ENCODE peak calls at places on chromosomes 13 and 19, in seven cellular contexts. One of them, this sample, is unnamed. For H3K4me1, the result is how much of the 10 kb centered on the place peaks cover.

GRCh38 chr19:35759697-35760096 is 1.7 kb downstream of the PROSER3 start:
- DNase-seq in A549: no peak
- DNase-seq in testis: no peak
- DNase-seq in heart left ventricle: no peak
- DNase-seq in transverse colon: no peak
- DNase-seq in sigmoid colon: no peak
- DNase-seq in uterus: no peak
- DNase-seq in this sample: no peak

GRCh38 chr13:76016799-76017198 is 380.7 kb downstream of the LMO7 start:
- DNase-seq in A549: peak
- DNase-seq in testis: peak
- DNase-seq in heart left ventricle: no peak
- DNase-seq in transverse colon: peak
- DNase-seq in sigmoid colon: no peak
- DNase-seq in uterus: no peak
- DNase-seq in this sample: no peak

GRCh38 chr13:30832845-30833332 is 73.2 kb upstream of the MEDAG start:
- DNase-seq in A549: peak
- DNase-seq in testis: peak
- DNase-seq in heart left ventricle: no peak
- DNase-seq in transverse colon: peak
- DNase-seq in sigmoid colon: no peak
- DNase-seq in uterus: peak
- DNase-seq in this sample: peak

GRCh38 chr19:8445488-8446001 is 770 bp downstream of the HNRNPM start:
- DNase-seq in A549: no peak
- DNase-seq in testis: peak
- DNase-seq in heart left ventricle: peak
- DNase-seq in transverse colon: peak
- DNase-seq in sigmoid colon: peak
- DNase-seq in uterus: peak
- DNase-seq in this sample: peak

GRCh38 chr13:61664821-61665705 is 249.4 kb upstream of the PCDH20 start:
- DNase-seq in A549: peak
- DNase-seq in testis: no peak
- DNase-seq in heart left ventricle: no peak
- DNase-seq in transverse colon: no peak
- DNase-seq in sigmoid colon: no peak
- DNase-seq in uterus: no peak
- DNase-seq in this sample: no peak

GRCh38 chr13:41568990-41569387 is 111.6 kb downstream of the RGCC start:
- DNase-seq in A549: no peak
- DNase-seq in testis: no peak
- DNase-seq in heart left ventricle: no peak
- DNase-seq in transverse colon: no peak
- DNase-seq in sigmoid colon: no peak
- DNase-seq in uterus: no peak
- DNase-seq in this sample: no peak

GRCh38 chr19:2900296-2901252 is at the start of gene ZNF57:
- DNase-seq in A549: peak
- DNase-seq in testis: peak
- DNase-seq in heart left ventricle: peak
- DNase-seq in transverse colon: peak
- DNase-seq in sigmoid colon: peak
- DNase-seq in uterus: peak
- DNase-seq in this sample: peak

GRCh38 chr13:93265800-93266199 is 39.2 kb downstream of the GPC6 start:
- DNase-seq in A549: no peak
- DNase-seq in testis: no peak
- DNase-seq in heart left ventricle: no peak
- DNase-seq in transverse colon: no peak
- DNase-seq in sigmoid colon: no peak
- DNase-seq in uterus: no peak
- DNase-seq in this sample: no peak

GRCh38 chr13:24222756-24223155 is 62.2 kb downstream of the SPATA13 start:
- DNase-seq in A549: no peak
- DNase-seq in testis: no peak
- DNase-seq in heart left ventricle: no peak
- DNase-seq in transverse colon: no peak
- DNase-seq in sigmoid colon: no peak
- DNase-seq in uterus: no peak
- DNase-seq in this sample: no peak

GRCh38 chr19:32824136-32824835 is 45.3 kb downstream of the SLC7A9 start:
- DNase-seq in A549: no peak
- DNase-seq in testis: no peak
- DNase-seq in heart left ventricle: no peak
- DNase-seq in transverse colon: no peak
- DNase-seq in sigmoid colon: no peak
- DNase-seq in uterus: no peak
- DNase-seq in this sample: no peak

GRCh38 chr13:34156841-34157365 is 339.0 kb downstream of the RFC3 start:
- DNase-seq in A549: peak
- DNase-seq in testis: peak
- DNase-seq in heart left ventricle: peak
- DNase-seq in transverse colon: peak
- DNase-seq in sigmoid colon: peak
- DNase-seq in uterus: peak
- DNase-seq in this sample: peak

GRCh38 chr19:2602391-2603181 is 99.9 kb downstream of the GNG7 start:
- DNase-seq in A549: no peak
- DNase-seq in testis: peak
- DNase-seq in heart left ventricle: peak
- DNase-seq in transverse colon: peak
- DNase-seq in sigmoid colon: peak
- DNase-seq in uterus: peak
- DNase-seq in this sample: peak

GRCh38 chr19:13101590-13102415 is 855 bp downstream of the LYL1 start:
- DNase-seq in A549: no peak
- DNase-seq in testis: no peak
- DNase-seq in heart left ventricle: no peak
- DNase-seq in transverse colon: no peak
- DNase-seq in sigmoid colon: no peak
- DNase-seq in uterus: no peak
- DNase-seq in this sample: peak

GRCh38 chr13:67224148-67224846 is 5.8 kb downstream of the PCDH9 start:
- DNase-seq in A549: peak
- DNase-seq in testis: peak
- DNase-seq in heart left ventricle: peak
- DNase-seq in transverse colon: peak
- DNase-seq in sigmoid colon: peak
- DNase-seq in uterus: peak
- DNase-seq in this sample: peak

GRCh38 chr13:64074989-64075474 is 2659.4 kb upstream of the PCDH20 start:
- DNase-seq in A549: no peak
- DNase-seq in testis: no peak
- DNase-seq in heart left ventricle: no peak
- DNase-seq in transverse colon: no peak
- DNase-seq in sigmoid colon: no peak
- DNase-seq in uterus: no peak
- DNase-seq in this sample: no peak

GRCh38 chr13:109297628-109298027 is 488.8 kb downstream of the IRS2 start:
- DNase-seq in A549: no peak
- DNase-seq in testis: no peak
- DNase-seq in heart left ventricle: no peak
- DNase-seq in transverse colon: no peak
- DNase-seq in sigmoid colon: no peak
- DNase-seq in uterus: no peak
- DNase-seq in this sample: no peak

GRCh38 chr13:112774448-112774792 is 84.6 kb downstream of the ATP11A start:
- DNase-seq in A549: no peak
- DNase-seq in testis: no peak
- DNase-seq in heart left ventricle: no peak
- DNase-seq in transverse colon: no peak
- DNase-seq in sigmoid colon: no peak
- DNase-seq in uterus: no peak
- DNase-seq in this sample: no peak
- H3K4me1 ChIP-seq in A549: under half
- H3K4me1 ChIP-seq in testis: under half
- H3K4me1 ChIP-seq in heart left ventricle: under half
- H3K4me1 ChIP-seq in transverse colon: under half
- H3K4me1 ChIP-seq in sigmoid colon: under half
- H3K4me1 ChIP-seq in uterus: under half
- H3K4me1 ChIP-seq in this sample: under half

DNA sequence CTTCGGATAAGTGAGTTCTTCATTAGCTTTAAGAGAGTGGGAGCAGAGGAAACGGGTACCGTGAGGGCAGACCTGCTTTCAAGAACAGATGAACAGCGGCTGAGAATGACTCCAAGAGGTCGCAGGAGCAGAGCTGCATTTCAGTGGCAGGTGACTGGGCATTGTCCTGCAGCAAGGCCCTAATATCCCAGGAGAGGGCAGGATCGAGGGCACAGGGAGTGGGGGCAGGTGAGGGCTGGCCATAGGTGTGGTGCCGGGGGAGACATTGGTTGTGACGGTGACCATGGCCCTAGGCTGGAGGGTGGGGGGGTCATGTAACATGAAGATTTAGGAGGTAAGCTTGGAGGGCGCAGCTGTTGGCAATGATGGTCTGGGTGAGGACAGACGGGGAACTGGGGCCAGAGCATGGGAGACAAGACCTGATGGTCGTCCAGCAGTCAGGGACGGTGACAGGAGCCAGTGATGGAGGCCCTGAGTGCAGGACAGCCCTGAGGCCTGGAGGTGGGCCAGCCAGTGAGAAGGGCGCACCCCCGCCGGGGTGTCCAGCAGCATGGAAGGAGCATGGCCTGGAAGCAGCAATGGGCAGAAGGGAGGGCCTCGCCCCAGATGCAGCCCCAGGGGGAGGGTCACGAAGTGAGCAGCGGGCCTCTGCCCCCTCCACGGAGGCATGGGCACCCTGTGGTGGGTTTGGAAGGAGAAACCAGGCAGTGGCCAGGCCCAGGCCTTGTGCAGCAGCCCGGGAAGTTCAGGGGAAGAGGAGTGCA is 29.2 kb upstream of the LAMP1 start:
- DNase-seq in A549: no peak
- DNase-seq in testis: no peak
- DNase-seq in heart left ventricle: no peak
- DNase-seq in transverse colon: no peak
- DNase-seq in sigmoid colon: no peak
- DNase-seq in uterus: no peak
- DNase-seq in this sample: no peak
- TF ChIP-seq POLR2A in A549: no peak
- TF ChIP-seq POLR2A in testis: no peak
- TF ChIP-seq POLR2A in heart left ventricle: no peak
- TF ChIP-seq POLR2A in transverse colon: no peak
- TF ChIP-seq POLR2A in sigmoid colon: no peak
- TF ChIP-seq POLR2A in uterus: no peak
- TF ChIP-seq POLR2A in this sample: no peak

GRCh38 chr19:48333467-48334384 is 8.4 kb downstream of the EMP3 start:
- DNase-seq in A549: peak
- DNase-seq in testis: peak
- DNase-seq in heart left ventricle: peak
- DNase-seq in transverse colon: peak
- DNase-seq in sigmoid colon: peak
- DNase-seq in uterus: peak
- DNase-seq in this sample: peak

GRCh38 chr19:48332351-48332661 is 7.0 kb downstream of the EMP3 start:
- DNase-seq in A549: no peak
- DNase-seq in testis: no peak
- DNase-seq in heart left ventricle: no peak
- DNase-seq in transverse colon: no peak
- DNase-seq in sigmoid colon: no peak
- DNase-seq in uterus: no peak
- DNase-seq in this sample: no peak

GRCh38 chr19:48329167-48329891 is 4.0 kb downstream of the EMP3 start:
- DNase-seq in A549: no peak
- DNase-seq in testis: no peak
- DNase-seq in heart left ventricle: no peak
- DNase-seq in transverse colon: peak
- DNase-seq in sigmoid colon: no peak
- DNase-seq in uterus: no peak
- DNase-seq in this sample: no peak

GRCh38 chr19:48332662-48333466 is 7.5 kb downstream of the EMP3 start:
- DNase-seq in A549: peak
- DNase-seq in testis: peak
- DNase-seq in heart left ventricle: peak
- DNase-seq in transverse colon: peak
- DNase-seq in sigmoid colon: peak
- DNase-seq in uterus: peak
- DNase-seq in this sample: peak

DNA sequence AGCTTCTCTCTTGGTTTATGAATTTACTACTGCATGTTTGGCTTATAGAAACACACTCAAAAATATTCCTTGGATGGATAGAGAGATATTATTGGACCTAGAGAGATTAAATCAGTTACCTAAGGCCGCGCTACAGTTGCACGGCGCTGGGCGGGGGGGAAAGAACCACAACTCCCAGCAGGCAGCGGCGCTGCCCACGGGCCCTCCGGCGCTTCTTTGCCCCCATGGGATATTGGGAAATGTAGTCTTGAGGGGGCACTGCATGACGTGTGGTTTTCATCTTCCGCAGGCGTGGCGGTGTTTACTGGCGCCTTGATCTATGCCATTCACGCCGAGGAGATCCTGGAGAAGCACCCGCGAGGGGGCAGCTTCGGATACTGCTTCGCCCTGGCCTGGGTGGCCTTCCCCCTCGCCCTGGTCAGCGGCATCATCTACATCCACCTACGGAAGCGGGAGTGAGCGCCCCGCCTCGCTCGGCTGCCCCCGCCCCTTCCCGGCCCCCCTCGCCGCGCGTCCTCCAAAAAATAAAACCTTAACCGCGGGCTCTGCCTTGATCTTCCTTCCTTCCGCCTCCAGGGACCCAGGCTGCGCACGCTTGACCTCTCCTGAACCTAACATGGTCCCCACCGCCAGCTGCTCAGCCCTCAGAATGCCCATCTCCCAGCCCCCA is 4.8 kb downstream of the EMP3 start:
- DNase-seq in A549: no peak
- DNase-seq in testis: peak
- DNase-seq in heart left ventricle: peak
- DNase-seq in transverse colon: peak
- DNase-seq in sigmoid colon: peak
- DNase-seq in uterus: peak
- DNase-seq in this sample: peak
- H3K4me1 ChIP-seq in A549: under half
- H3K4me1 ChIP-seq in testis: under half
- H3K4me1 ChIP-seq in heart left ventricle: under half
- H3K4me1 ChIP-seq in transverse colon: under half
- H3K4me1 ChIP-seq in sigmoid colon: half or more
- H3K4me1 ChIP-seq in uterus: under half
- H3K4me1 ChIP-seq in this sample: under half

DNA sequence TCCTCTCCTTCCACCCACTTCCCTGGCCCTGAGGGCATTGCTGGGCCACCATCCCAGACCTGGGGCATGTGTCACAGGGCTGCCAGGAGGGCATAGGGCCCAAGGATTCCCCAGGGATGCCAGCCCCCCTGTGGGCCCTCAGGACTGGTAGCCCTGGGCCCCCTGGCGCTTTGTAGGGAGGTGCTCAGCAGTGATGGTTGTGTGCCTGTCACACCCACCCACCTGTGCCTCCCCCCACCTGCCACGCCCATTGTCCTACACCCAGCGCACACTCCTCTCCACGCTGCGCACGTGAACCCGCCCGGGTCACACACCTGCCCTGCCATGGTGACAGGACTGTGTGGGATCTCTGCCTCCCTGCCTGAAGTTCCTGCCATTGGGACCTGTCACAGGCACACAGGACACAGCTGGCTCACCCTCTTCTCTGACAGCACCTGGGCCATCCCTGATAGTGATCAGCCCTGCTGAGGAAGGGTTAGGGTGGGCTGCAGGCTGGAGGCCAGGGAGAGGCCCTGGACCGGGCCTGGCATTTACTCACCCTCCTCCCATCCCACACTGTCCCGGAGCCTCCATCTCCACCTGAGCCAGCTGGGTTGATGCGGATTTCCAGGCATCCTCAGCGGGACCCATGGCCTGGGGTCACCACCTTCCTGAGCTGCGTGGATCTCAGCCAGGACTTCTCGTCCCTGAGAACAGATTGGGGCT is 23.9 kb downstream of the WTIP start:
- DNase-seq in A549: no peak
- DNase-seq in testis: peak
- DNase-seq in heart left ventricle: no peak
- DNase-seq in transverse colon: no peak
- DNase-seq in sigmoid colon: peak
- DNase-seq in uterus: no peak
- DNase-seq in this sample: no peak
- TF ChIP-seq POLR2A in A549: no peak
- TF ChIP-seq POLR2A in testis: no peak
- TF ChIP-seq POLR2A in heart left ventricle: no peak
- TF ChIP-seq POLR2A in transverse colon: no peak
- TF ChIP-seq POLR2A in sigmoid colon: no peak
- TF ChIP-seq POLR2A in uterus: no peak
- TF ChIP-seq POLR2A in this sample: no peak

This sample was measured in ovary.